ENCODE peak calls at places on chromosomes 11 and 22, in ten cellular contexts. B is fibroblast of lung, V is upper lobe of right lung, D is GM20000, P is coronary artery, J is thoracic aorta, E is foreskin fibroblast, R is neural progenitor cell, K is GM06990, L is HFFc6. U is an unnamed sample.

GRCh38 chr11:86222081-86222480 is 22.5 kb upstream of the EED start:
- DNase-seq in B (no peak), V (no peak), D (no peak), P (no peak), J (no peak), E (no peak), R (no peak), K (no peak), L (no peak), U (no peak)

GRCh38 chr11:12724301-12725046 is 50.3 kb downstream of the TEAD1 start:
- DNase-seq in B (peak; percentile 91), V (no peak), D (no peak), P (no peak), J (peak; percentile 12), E (peak; percentile 97), R (peak; percentile 72), K (no peak), L (peak; percentile 90), U (no peak)

GRCh38 chr22:17120711-17121234 is 387 bp downstream of the TMEM121B start:
- DNase-seq in B (peak; percentile 8), V (no peak), D (peak; percentile 58), P (no peak), J (no peak), E (peak; percentile 40), R (peak; percentile 76), K (no peak), L (no peak), U (peak; percentile 56)

GRCh38 chr11:109794501-109794900 is 298.7 kb upstream of the ZC3H12C start:
- DNase-seq in B (peak; percentile 53), V (no peak), D (no peak), P (no peak), J (no peak), E (no peak), R (no peak), K (no peak), L (no peak), U (no peak)

GRCh38 chr11:11660351-11660750 is 38.5 kb upstream of the GALNT18 start:
- DNase-seq in B (no peak), V (no peak), D (no peak), P (no peak), J (no peak), E (no peak), R (no peak), K (no peak), L (no peak), U (peak; percentile 51)

GRCh38 chr11:70604221-70604620 is 205.9 kb downstream of the CTTN start:
- DNase-seq in B (no peak), V (no peak), D (no peak), P (no peak), J (no peak), E (no peak), R (no peak), K (no peak), L (no peak), U (no peak)

GRCh38 chr11:47854667-47855066 is 6.5 kb upstream of the NUP160 start:
- DNase-seq in B (no peak), V (no peak), D (peak; percentile 52), P (no peak), J (no peak), E (no peak), R (no peak), K (peak; percentile 69), L (no peak), U (no peak)

GRCh38 chr11:122843281-122844150 is 5.2 kb downstream of the CRTAM start:
- DNase-seq in B (no peak), V (no peak), D (peak; percentile 36), P (no peak), J (no peak), E (no peak), R (no peak), K (peak; percentile 56), L (no peak), U (no peak)

GRCh38 chr22:49057910-49058309 is 769.8 kb downstream of the BRD1 start:
- DNase-seq in B (no peak), V (no peak), D (no peak), P (no peak), J (no peak), E (no peak), R (no peak), K (no peak), L (no peak), U (no peak)

GRCh38 chr22:49063040-49063329 is 764.7 kb downstream of the BRD1 start:
- DNase-seq in B (no peak), V (peak; percentile 37), D (no peak), P (no peak), J (no peak), E (no peak), R (no peak), K (no peak), L (no peak), U (no peak)

GRCh38 chr22:49066619-49067018 is 761.1 kb downstream of the BRD1 start:
- DNase-seq in B (no peak), V (no peak), D (no peak), P (no peak), J (no peak), E (no peak), R (no peak), K (no peak), L (no peak), U (no peak)

GRCh38 chr22:49064836-49065235 is 762.8 kb downstream of the BRD1 start:
- DNase-seq in B (no peak), V (no peak), D (no peak), P (no peak), J (no peak), E (no peak), R (no peak), K (no peak), L (no peak), U (no peak)

DNA sequence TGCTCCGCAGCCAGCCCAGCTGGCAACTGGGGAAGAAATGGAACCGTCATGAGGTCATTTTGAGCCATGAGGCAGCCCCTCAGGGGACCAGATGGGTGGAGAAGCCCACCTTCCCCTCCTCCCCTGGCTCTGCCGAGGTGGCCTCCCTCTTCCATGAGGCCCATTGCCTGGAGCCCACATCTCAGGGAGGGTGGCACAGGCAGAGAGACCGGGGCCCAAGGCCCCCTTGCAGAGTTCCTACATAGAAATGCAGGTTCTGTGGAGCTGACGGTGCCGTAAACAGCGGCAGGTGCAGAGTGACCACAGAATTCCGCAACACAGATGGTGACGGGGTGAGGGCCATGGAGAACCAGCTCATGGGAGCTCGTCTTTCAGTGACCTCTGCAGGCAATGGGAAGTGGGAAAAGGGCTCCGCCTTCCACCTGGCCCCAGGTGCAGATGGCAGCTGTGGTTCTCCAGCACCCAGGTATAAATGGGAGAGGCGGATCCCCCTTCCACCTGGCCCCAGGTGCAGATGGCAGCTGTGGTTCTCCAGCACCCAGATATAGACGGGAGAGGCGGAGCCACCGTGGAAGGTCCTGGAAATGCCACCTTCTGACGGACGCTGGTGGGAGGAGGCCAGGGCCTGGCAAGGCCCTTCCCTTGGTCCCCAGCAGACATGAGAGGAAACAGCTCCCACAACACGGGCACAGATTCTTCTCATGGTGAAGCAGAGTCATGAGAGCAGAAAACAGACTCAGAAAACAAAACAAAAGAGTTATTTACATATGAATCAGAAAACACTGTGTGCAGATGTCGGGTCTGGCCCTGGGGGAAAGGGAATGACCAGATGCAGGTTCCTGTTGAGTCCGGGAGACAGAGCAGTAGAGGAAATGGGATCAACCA is 765.3 kb downstream of the BRD1 start:
- DNase-seq in B (no peak), V (peak; percentile 46), D (no peak), P (no peak), J (no peak), E (no peak), R (no peak), K (no peak), L (no peak), U (no peak)
- TF ChIP-seq CTCF in B (no peak), V (no peak), D (no peak), P (no peak), J (no peak), E (no peak), R (no peak), K (no peak), L (no peak), U (no peak)

DNA sequence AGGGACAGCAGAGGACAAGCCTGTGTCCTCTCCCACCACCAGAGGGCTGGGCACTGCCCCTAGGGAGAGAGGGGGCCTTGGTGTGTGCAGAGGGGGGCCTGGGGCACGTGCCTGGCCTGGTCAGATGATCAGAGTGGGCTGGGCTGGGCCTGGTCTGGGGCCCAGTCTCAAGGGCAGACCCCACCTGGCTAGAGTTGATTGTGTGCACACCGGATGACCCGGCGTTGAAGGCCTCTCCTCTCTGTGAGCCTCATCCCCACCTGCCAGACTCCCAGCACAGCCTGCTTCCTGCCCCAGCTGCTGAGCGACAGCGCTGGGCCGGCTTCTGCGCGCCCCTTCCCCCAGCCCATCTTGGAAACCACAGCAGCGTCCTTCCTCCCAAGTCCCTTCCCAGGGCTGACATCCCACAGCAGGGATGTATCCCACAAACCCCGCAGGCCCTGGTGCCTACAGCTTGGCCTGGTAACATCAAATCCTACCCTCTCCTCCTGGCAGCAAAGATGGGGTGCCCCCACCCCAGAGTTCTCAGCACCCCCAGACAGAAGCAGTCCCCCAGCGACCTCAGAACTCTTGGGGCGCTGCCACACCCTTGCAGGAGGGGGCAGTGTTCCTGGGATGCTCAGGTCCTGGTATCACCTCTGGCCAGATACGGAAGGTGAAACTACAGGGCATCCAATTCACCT is 11.1 kb upstream of the TSSC4 start:
- DNase-seq in B (no peak), V (no peak), D (no peak), P (no peak), J (no peak), E (no peak), R (no peak), K (no peak), L (no peak), U (no peak)
- TF ChIP-seq CTCF in B (no peak), V (no peak), D (no peak), P (no peak), J (no peak), E (no peak), R (no peak), K (peak; percentile 25), L (peak; percentile 31), U (no peak)

DNA sequence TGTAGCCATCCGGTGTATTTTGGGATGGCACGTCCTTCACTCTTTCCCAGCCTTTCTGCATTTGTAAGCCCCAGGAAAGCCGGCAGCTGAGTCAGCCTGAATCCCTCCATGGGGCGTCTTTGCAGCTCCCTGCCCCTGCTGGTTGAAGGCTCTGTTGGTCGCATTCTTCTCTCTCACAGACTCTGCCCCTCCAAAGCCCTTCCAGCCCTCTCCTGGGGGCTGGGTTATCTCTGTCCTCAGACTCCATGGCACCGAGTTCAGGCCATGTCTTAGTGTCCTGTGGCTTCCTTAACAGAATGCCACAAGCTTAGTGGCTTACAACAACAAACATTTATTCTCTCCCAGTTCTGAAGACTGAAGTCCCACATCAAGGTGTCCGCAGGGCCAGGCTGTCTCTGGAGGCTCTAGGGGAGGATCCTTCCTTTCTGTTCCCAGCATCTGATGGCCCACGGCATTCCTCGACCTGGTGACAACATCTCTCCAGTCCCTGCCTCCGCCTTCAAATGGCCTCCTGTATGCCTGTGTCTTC is 62.2 kb downstream of the BCR start:
- DNase-seq in B (peak; percentile 58), V (no peak), D (no peak), P (no peak), J (no peak), E (no peak), R (peak; percentile 88), K (no peak), L (no peak), U (peak; percentile 44)
- TF ChIP-seq CTCF in B (peak; percentile 29), V (no peak), D (no peak), P (no peak), J (no peak), E (no peak), R (no peak), K (no peak), L (no peak), U (no peak)

DNA sequence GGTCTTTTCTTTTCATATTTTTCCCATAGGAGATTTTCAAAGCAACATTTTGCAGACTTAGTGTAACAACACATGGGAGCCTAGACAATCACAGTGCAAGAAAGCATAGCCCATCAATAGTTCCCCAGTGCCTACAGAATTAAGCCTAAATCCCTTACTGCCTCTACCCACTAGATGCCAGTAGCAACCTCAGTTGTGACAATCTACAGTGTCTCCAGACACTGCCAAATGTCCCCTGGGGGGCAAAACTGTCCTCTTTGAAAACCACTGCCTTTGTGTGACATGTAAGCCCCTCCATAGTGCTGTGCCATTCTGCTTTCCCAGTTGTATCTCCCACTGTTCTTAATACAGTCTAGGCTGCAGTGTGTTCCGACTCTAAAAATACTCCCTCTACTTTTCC is 1329.0 kb downstream of the LRRC4C start:
- DNase-seq in B (peak; percentile 11), V (no peak), D (no peak), P (no peak), J (no peak), E (no peak), R (peak; percentile 72), K (no peak), L (no peak), U (peak; percentile 3)
- TF ChIP-seq CTCF in B (no peak), V (no peak), D (peak; percentile 19), P (no peak), J (no peak), E (no peak), R (peak; percentile 61), K (no peak), L (no peak), U (peak; percentile 30)